ENCODE peak calls at places on chromosome 21, in five cellular contexts. One of them, this sample, is unnamed.

GRCh38 chr21:36359185-36359584 is 26.0 kb upstream of the CHAF1B start:
- DNase-seq in NCI-H1694 treated with DMSO at 0.1 percent for 48 hours: no peak
- DNase-seq in nephron progenitor cell: no peak
- DNase-seq in T-cell: no peak
- DNase-seq in RPMI7951: no peak
- DNase-seq in this sample: no peak

GRCh38 chr21:41426656-41427311 is 745 bp downstream of the MX1 start:
- DNase-seq in NCI-H1694 treated with DMSO at 0.1 percent for 48 hours: no peak
- DNase-seq in nephron progenitor cell: no peak
- DNase-seq in T-cell: no peak
- DNase-seq in RPMI7951: no peak
- DNase-seq in this sample: no peak

GRCh38 chr21:43578677-43579313 is 80.5 kb downstream of the HSF2BP start:
- DNase-seq in RPMI7951: no peak
- DNase-seq in T-cell: no peak
- DNase-seq in nephron progenitor cell: no peak
- DNase-seq in NCI-H1694 treated with DMSO at 0.1 percent for 48 hours: no peak
- DNase-seq in this sample: no peak

GRCh38 chr21:33075128-33075527 is 5.2 kb downstream of the OLIG1 start:
- DNase-seq in T-cell: no peak
- DNase-seq in NCI-H1694 treated with DMSO at 0.1 percent for 48 hours: no peak
- DNase-seq in RPMI7951: no peak
- DNase-seq in nephron progenitor cell: no peak
- DNase-seq in this sample: no peak

GRCh38 chr21:44093761-44094160 is 13.4 kb upstream of the PWP2 start:
- DNase-seq in nephron progenitor cell: no peak
- DNase-seq in RPMI7951: no peak
- DNase-seq in NCI-H1694 treated with DMSO at 0.1 percent for 48 hours: no peak
- DNase-seq in T-cell: no peak
- DNase-seq in this sample: no peak

GRCh38 chr21:23249760-23250159 is 2251.6 kb downstream of the NCAM2 start:
- DNase-seq in nephron progenitor cell: no peak
- DNase-seq in T-cell: no peak
- DNase-seq in RPMI7951: no peak
- DNase-seq in NCI-H1694 treated with DMSO at 0.1 percent for 48 hours: no peak
- DNase-seq in this sample: no peak

GRCh38 chr21:31162827-31163226 is 124.6 kb upstream of the KRTAP19-8 start:
- DNase-seq in nephron progenitor cell: no peak
- DNase-seq in RPMI7951: peak
- DNase-seq in T-cell: no peak
- DNase-seq in NCI-H1694 treated with DMSO at 0.1 percent for 48 hours: no peak
- DNase-seq in this sample: no peak

GRCh38 chr21:45536301-45537081 is 5.7 kb downstream of the SLC19A1 start:
- DNase-seq in RPMI7951: no peak
- DNase-seq in NCI-H1694 treated with DMSO at 0.1 percent for 48 hours: no peak
- DNase-seq in nephron progenitor cell: peak
- DNase-seq in T-cell: no peak
- DNase-seq in this sample: no peak

GRCh38 chr21:45148316-45149000 is 74.1 kb downstream of the ADARB1 start:
- DNase-seq in RPMI7951: no peak
- DNase-seq in NCI-H1694 treated with DMSO at 0.1 percent for 48 hours: no peak
- DNase-seq in nephron progenitor cell: no peak
- DNase-seq in T-cell: no peak
- DNase-seq in this sample: no peak

GRCh38 chr21:41611966-41612606 is 104.1 kb upstream of the TMPRSS2 start:
- DNase-seq in T-cell: no peak
- DNase-seq in RPMI7951: peak
- DNase-seq in nephron progenitor cell: no peak
- DNase-seq in NCI-H1694 treated with DMSO at 0.1 percent for 48 hours: no peak
- DNase-seq in this sample: no peak

GRCh38 chr21:23480591-23481270 is 2126.6 kb downstream of the MRPL39 start:
- DNase-seq in T-cell: no peak
- DNase-seq in RPMI7951: no peak
- DNase-seq in NCI-H1694 treated with DMSO at 0.1 percent for 48 hours: no peak
- DNase-seq in nephron progenitor cell: no peak
- DNase-seq in this sample: no peak

GRCh38 chr21:40393091-40393490 is 453.9 kb downstream of the DSCAM start:
- DNase-seq in NCI-H1694 treated with DMSO at 0.1 percent for 48 hours: no peak
- DNase-seq in RPMI7951: no peak
- DNase-seq in T-cell: no peak
- DNase-seq in nephron progenitor cell: no peak
- DNase-seq in this sample: no peak

GRCh38 chr21:42228709-42229220 is 9.8 kb downstream of the ABCG1 start:
- DNase-seq in T-cell: no peak
- DNase-seq in NCI-H1694 treated with DMSO at 0.1 percent for 48 hours: no peak
- DNase-seq in nephron progenitor cell: no peak
- DNase-seq in RPMI7951: no peak
- DNase-seq in this sample: no peak

GRCh38 chr21:45532826-45533730 is 9.2 kb downstream of the SLC19A1 start:
- DNase-seq in nephron progenitor cell: peak
- DNase-seq in NCI-H1694 treated with DMSO at 0.1 percent for 48 hours: no peak
- DNase-seq in RPMI7951: no peak
- DNase-seq in T-cell: no peak
- DNase-seq in this sample: no peak

GRCh38 chr21:34948157-34948556 is 100.9 kb downstream of the RUNX1 start:
- DNase-seq in RPMI7951: no peak
- DNase-seq in T-cell: no peak
- DNase-seq in NCI-H1694 treated with DMSO at 0.1 percent for 48 hours: no peak
- DNase-seq in nephron progenitor cell: no peak
- DNase-seq in this sample: no peak

GRCh38 chr21:40681164-40681859 is 165.6 kb downstream of the DSCAM start:
- DNase-seq in nephron progenitor cell: no peak
- DNase-seq in RPMI7951: no peak
- DNase-seq in NCI-H1694 treated with DMSO at 0.1 percent for 48 hours: peak
- DNase-seq in T-cell: no peak
- DNase-seq in this sample: peak

GRCh38 chr21:36188081-36188681 is 31.6 kb downstream of the DOP1B start:
- DNase-seq in NCI-H1694 treated with DMSO at 0.1 percent for 48 hours: no peak
- DNase-seq in RPMI7951: no peak
- DNase-seq in nephron progenitor cell: no peak
- DNase-seq in T-cell: no peak
- DNase-seq in this sample: no peak

GRCh38 chr21:23534833-23535232 is 2072.4 kb downstream of the MRPL39 start:
- DNase-seq in T-cell: no peak
- DNase-seq in NCI-H1694 treated with DMSO at 0.1 percent for 48 hours: peak
- DNase-seq in RPMI7951: no peak
- DNase-seq in nephron progenitor cell: no peak
- DNase-seq in this sample: no peak

GRCh38 chr21:25329227-25329626 is 278.1 kb downstream of the MRPL39 start:
- DNase-seq in NCI-H1694 treated with DMSO at 0.1 percent for 48 hours: no peak
- DNase-seq in nephron progenitor cell: no peak
- DNase-seq in T-cell: no peak
- DNase-seq in RPMI7951: peak
- DNase-seq in this sample: no peak

GRCh38 chr21:31730687-31731111 is 1.2 kb downstream of the SCAF4 start:
- DNase-seq in NCI-H1694 treated with DMSO at 0.1 percent for 48 hours: no peak
- DNase-seq in nephron progenitor cell: peak
- DNase-seq in T-cell: no peak
- DNase-seq in RPMI7951: no peak
- DNase-seq in this sample: no peak

GRCh38 chr21:36693144-36694040 is 5.5 kb upstream of the SIM2 start:
- DNase-seq in T-cell: no peak
- DNase-seq in RPMI7951: no peak
- DNase-seq in nephron progenitor cell: peak
- DNase-seq in NCI-H1694 treated with DMSO at 0.1 percent for 48 hours: no peak
- DNase-seq in this sample: no peak

GRCh38 chr21:39660596-39660995 is 47.9 kb downstream of the B3GALT5 start:
- DNase-seq in RPMI7951: peak
- DNase-seq in T-cell: no peak
- DNase-seq in NCI-H1694 treated with DMSO at 0.1 percent for 48 hours: no peak
- DNase-seq in nephron progenitor cell: no peak
- DNase-seq in this sample: peak

GRCh38 chr21:46639489-46640386 is 4.3 kb downstream of the PRMT2 start:
- DNase-seq in NCI-H1694 treated with DMSO at 0.1 percent for 48 hours: peak
- DNase-seq in RPMI7951: no peak
- DNase-seq in T-cell: no peak
- DNase-seq in nephron progenitor cell: no peak
- DNase-seq in this sample: no peak

GRCh38 chr21:43988506-43989230 is 23.4 kb upstream of the TRAPPC10 start:
- DNase-seq in RPMI7951: no peak
- DNase-seq in NCI-H1694 treated with DMSO at 0.1 percent for 48 hours: no peak
- DNase-seq in T-cell: no peak
- DNase-seq in nephron progenitor cell: no peak
- DNase-seq in this sample: no peak

This sample was measured in DMS 273 treated with DMSO at 0.1 percent for 48 hours.